ENCODE peak calls at places on chromosomes 1 and 21, in five cellular contexts. E is neural progenitor cell; Z is CD8-positive, alpha-beta memory T cell; M is IMR-90; D is AG04450. R is an unnamed sample.

GRCh38 chr1:9629445-9630201 is 21.9 kb upstream of the PIK3CD start:
- DNase-seq in D (no peak), M (no peak), E (no peak), Z (peak), R (no peak)

GRCh38 chr1:89733748-89734147 is 87.1 kb upstream of the LRRC8D start:
- DNase-seq in Z (no peak), E (no peak), M (no peak), D (no peak), R (peak)

GRCh38 chr21:33238565-33239255 is 9.0 kb downstream of the IFNAR2 start:
- DNase-seq in E (no peak), M (no peak), Z (no peak), D (no peak), R (no peak)

GRCh38 chr1:3349161-3349967 is 105.1 kb upstream of the ARHGEF16 start:
- DNase-seq in D (no peak), E (peak), M (no peak), Z (no peak), R (peak)

GRCh38 chr1:178650950-178651461 is 74.0 kb upstream of the RALGPS2 start:
- DNase-seq in Z (no peak), M (peak), D (no peak), E (no peak), R (no peak)

GRCh38 chr1:116290920-116291465 is 82.1 kb upstream of the ATP1A1 start:
- DNase-seq in E (no peak), Z (no peak), M (no peak), D (no peak), R (no peak)

GRCh38 chr1:209643295-209644020 is 8.8 kb downstream of the LAMB3 start:
- DNase-seq in Z (no peak), D (no peak), E (no peak), M (no peak), R (peak)

GRCh38 chr1:220526294-220526693 is 1.6 kb upstream of the MARK1 start:
- DNase-seq in E (peak), Z (no peak), M (no peak), D (no peak), R (peak)

GRCh38 chr1:76727520-76727919 is 139.8 kb upstream of the ST6GALNAC5 start:
- DNase-seq in E (no peak), M (no peak), D (no peak), Z (no peak), R (no peak)

GRCh38 chr1:227938911-227939790 is 8.6 kb downstream of the WNT9A start:
- DNase-seq in D (no peak), M (no peak), Z (peak), E (no peak), R (no peak)

GRCh38 chr1:19430121-19431068 is 54.9 kb downstream of the CAPZB start:
- DNase-seq in Z (no peak), E (no peak), D (no peak), M (peak), R (peak)

GRCh38 chr1:205480349-205481278 is 23.9 kb upstream of the CDK18 start:
- DNase-seq in Z (peak), D (no peak), M (no peak), E (no peak), R (no peak)

GRCh38 chr1:68121536-68121935 is 71.1 kb upstream of the DIRAS3 start:
- DNase-seq in Z (no peak), M (peak), D (no peak), E (no peak), R (no peak)

GRCh38 chr1:182185822-182186756 is 124.6 kb upstream of the ZNF648 start:
- DNase-seq in D (no peak), E (peak), Z (no peak), M (peak), R (no peak)

GRCh38 chr1:50418600-50419109 is 4.6 kb downstream of the DMRTA2 start:
- DNase-seq in E (peak), M (no peak), Z (no peak), D (no peak), R (peak)

GRCh38 chr21:29334717-29335428 is 36.2 kb downstream of the BACH1 start:
- DNase-seq in D (no peak), E (no peak), Z (no peak), M (peak), R (no peak)

GRCh38 chr1:221907531-221907930 is 165.6 kb upstream of the DUSP10 start:
- DNase-seq in D (no peak), M (no peak), Z (no peak), E (no peak), R (no peak)

GRCh38 chr21:26385721-26386120 is 187.4 kb downstream of the CYYR1 start:
- DNase-seq in Z (no peak), E (no peak), M (no peak), D (no peak), R (peak)

GRCh38 chr21:17610862-17611261 is 1.8 kb downstream of the BTG3 start:
- DNase-seq in Z (no peak), D (no peak), E (no peak), M (peak), R (no peak)

GRCh38 chr1:151282883-151283725 is 1.0 kb downstream of the ZNF687 start:
- DNase-seq in M (no peak), D (no peak), Z (peak), E (peak), R (peak)

GRCh38 chr1:172970186-172970585 is 80.6 kb downstream of the TNFSF18 start:
- DNase-seq in M (no peak), E (peak), Z (no peak), D (no peak), R (no peak)

GRCh38 chr21:14918542-14918941 is 146.3 kb downstream of the NRIP1 start:
- DNase-seq in M (no peak), E (no peak), Z (no peak), D (no peak), R (no peak)

GRCh38 chr1:5667513-5668325 is 324.5 kb downstream of the NPHP4 start:
- DNase-seq in Z (peak), E (no peak), D (no peak), M (no peak), R (no peak)

GRCh38 chr1:152141971-152142584 is 16.9 kb downstream of the RPTN start:
- DNase-seq in E (peak), D (no peak), Z (no peak), M (peak), R (no peak)

GRCh38 chr1:43987159-43988022 is 4.0 kb upstream of the CCDC24 start:
- DNase-seq in M (peak), Z (no peak), E (no peak), D (no peak), R (no peak)
- H3K27ac ChIP-seq in M (no peak), Z (no peak), E (no peak), D (no peak), R (no peak)

DNA sequence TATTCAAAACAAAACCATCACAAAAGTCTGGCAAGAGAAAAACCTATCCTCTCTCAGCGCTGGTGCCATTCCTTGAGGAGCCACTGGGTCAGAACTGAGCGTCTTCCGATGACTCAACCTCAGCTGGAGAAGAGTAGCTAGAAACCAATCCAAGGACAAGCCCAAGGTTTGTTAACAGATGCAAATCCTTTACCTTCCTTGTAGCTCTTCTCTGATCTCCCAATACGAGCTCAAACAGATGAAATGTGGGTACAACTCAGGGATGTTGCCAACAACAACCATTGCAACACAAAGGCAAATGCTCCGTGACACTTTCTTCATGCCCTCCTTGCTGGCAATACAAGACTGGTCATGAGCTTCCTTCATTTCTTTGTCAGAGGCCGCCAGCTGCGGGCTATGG is 337.1 kb downstream of the SIPA1L2 start:
- DNase-seq in E (no peak), Z (no peak), D (no peak), M (no peak), R (no peak)
- H3K27ac ChIP-seq in E (no peak), Z (no peak), D (no peak), M (no peak), R (no peak)

DNA sequence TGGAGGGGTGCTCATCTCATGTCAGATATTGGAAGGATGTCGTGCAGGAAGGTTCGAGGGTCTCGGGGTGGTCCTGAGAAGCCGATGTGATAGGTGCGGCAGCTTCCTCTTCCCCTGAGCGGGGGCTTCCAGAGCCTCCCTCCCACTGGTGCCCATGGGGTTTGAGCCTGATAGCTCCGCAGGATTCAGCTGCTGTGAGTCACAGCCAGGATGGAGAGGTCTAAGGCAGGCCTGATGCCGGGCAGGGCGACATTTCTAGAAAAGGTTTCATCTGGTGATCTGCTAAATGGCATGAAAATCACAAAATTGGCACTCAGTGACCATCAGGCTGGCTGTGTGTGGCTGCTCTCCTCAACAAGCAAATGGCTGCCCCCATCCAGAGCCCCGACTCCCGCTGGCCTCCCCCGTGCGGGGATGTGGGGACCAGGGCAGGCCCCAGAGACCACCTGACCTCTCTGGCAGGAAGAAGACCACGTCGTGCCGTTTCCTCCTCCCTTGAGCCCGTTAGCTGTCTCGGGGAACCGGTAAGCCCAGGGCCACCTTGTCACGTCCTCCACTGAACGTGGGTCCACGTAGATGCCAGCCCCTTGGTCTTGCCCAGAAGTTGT is 66.0 kb downstream of the SKI start:
- DNase-seq in M (peak), D (no peak), E (no peak), Z (no peak), R (no peak)
- H3K27ac ChIP-seq in M (peak), D (no peak), E (no peak), Z (no peak), R (no peak)

GRCh38 chr1:39358491-39358890 is 132.9 kb upstream of the BMP8A start:
- DNase-seq in D (no peak), Z (no peak), M (no peak), E (no peak), R (no peak)
- H3K27ac ChIP-seq in D (no peak), Z (no peak), M (no peak), E (no peak), R (no peak)

GRCh38 chr1:239811211-239811902 is 280.3 kb upstream of the FMN2 start:
- DNase-seq in M (no peak), D (no peak), Z (no peak), E (peak), R (no peak)
- H3K27ac ChIP-seq in M (no peak), D (no peak), Z (no peak), E (no peak), R (no peak)

DNA sequence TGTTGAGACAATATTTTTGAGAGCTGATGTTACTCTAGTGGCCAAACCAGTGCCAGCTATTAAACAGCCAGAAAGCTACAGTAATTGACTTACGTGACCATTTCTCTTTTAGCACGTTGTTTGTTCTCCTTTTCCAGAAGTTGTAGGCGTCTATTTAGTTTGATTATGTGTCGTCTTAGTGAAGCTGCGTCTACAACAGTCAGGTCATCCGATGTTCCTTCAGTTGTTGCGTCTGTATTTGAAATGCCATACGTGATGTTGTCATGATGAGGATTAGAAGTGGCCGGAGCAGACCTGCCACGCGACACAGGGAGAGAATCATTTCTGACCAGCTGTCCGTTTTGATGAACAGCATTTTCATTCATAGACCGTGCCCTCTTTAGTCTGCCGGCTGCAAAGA is 38.2 kb downstream of the TMEM51 start:
- DNase-seq in D (no peak), E (no peak), M (no peak), Z (no peak), R (no peak)
- H3K27ac ChIP-seq in D (no peak), E (no peak), M (no peak), Z (no peak), R (no peak)

GRCh38 chr1:175209493-175209921 is 16.9 kb upstream of the KIAA0040 start:
- DNase-seq in Z (no peak), M (no peak), D (no peak), E (no peak), R (no peak)
- H3K27ac ChIP-seq in Z (peak), M (no peak), D (no peak), E (no peak), R (no peak)

DNA sequence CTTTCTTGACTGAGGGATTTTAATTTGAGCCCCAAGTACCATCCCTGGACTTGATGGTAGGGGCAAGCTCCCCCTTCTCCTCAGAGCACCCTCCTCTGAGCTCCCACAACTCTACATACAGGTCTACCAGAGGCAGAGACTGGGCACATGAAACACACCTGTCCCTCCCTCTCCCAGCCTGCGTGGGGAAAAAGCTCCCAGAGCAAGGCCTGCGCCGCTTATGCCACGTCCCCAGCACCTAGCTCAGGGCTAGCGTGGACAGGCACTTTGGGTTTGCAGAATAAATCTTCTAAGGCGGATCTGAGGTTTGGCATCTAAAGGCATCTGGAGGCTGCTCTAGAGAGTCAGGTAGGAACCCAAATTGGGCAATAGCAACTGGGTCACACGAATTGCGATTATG is 7.5 kb upstream of the KNCN start:
- DNase-seq in D (no peak), M (no peak), E (no peak), Z (no peak), R (no peak)
- H3K27ac ChIP-seq in D (no peak), M (no peak), E (no peak), Z (no peak), R (no peak)

DNA sequence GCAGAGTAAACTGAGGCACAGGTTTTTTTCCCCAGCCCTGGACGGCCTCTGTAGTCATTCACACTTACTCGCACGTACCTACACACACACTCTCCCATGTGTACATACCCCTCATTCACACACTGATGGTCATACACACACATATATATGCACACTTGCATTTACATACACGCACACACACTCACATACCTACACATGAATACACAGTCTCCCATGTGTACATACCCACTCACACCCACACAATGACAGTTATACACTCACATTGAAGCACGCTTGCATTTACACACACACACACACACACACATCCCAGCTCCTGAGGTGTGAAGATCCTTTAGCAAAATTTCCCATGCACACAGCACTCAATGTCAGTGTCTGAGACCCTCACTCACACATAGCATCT is 766 bp upstream of the FAM131C start:
- DNase-seq in D (no peak), E (no peak), M (no peak), Z (no peak), R (no peak)
- H3K27ac ChIP-seq in D (no peak), E (no peak), M (no peak), Z (no peak), R (no peak)

DNA sequence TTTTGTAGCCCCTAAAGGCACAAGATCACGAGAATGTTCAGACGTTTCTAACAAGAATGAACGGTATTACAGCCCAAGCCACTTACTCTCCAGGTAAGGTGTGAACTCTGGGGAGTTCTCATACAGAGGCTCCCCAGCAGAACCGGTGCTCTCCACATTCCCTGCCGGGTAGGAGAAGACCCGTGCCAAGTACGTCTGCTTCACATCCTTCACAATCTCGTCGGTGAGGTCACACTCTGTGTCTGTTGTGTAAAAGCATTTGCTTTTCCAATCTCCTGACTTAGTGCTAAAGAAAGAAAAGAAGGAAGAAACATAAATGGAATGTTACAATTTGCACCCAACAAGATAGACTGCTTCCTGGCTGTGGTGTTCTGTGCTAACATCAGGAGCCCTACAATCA is 5.7 kb downstream of the F3 start:
- DNase-seq in D (no peak), Z (no peak), M (no peak), E (no peak), R (peak)
- H3K27ac ChIP-seq in D (peak), Z (no peak), M (peak), E (no peak), R (no peak)